ENCODE peak calls at places on chromosomes 6 and 20, in four cellular contexts. F is upper lobe of right lung, J is lung, Y is fibroblast of lung. S is an unnamed sample. For H3K36me3, the result is how much of the 10 kb centered on the place peaks cover.

GRCh38 chr6:15562954-15563353 is 99.9 kb downstream of the DTNBP1 start:
- DNase-seq in F (no peak), J (no peak), Y (no peak), S (no peak)

GRCh38 chr6:53894086-53894485 is 99.3 kb downstream of the LRRC1 start:
- DNase-seq in F (no peak), J (no peak), Y (peak), S (peak)

GRCh38 chr6:139753198-139753861 is 378.9 kb upstream of the CITED2 start:
- DNase-seq in F (no peak), J (no peak), Y (peak), S (no peak)

GRCh38 chr6:150395388-150396009 is 26.7 kb downstream of the IYD start:
- DNase-seq in F (no peak), J (peak), Y (peak), S (peak)

GRCh38 chr20:58012731-58013510 is 215.5 kb downstream of the ANKRD60 start:
- DNase-seq in F (no peak), J (no peak), Y (peak), S (no peak)

GRCh38 chr6:26660096-26660425 is 515 bp upstream of the ZNF322 start:
- DNase-seq in F (no peak), J (no peak), Y (peak), S (peak)

GRCh38 chr20:13831476-13831875 is 46.6 kb downstream of the NDUFAF5 start:
- DNase-seq in F (no peak), J (no peak), Y (no peak), S (no peak)

GRCh38 chr20:4059631-4060030 is 44.3 kb upstream of the RNF24 start:
- DNase-seq in F (no peak), J (no peak), Y (no peak), S (no peak)

GRCh38 chr6:33492093-33492492 is 37.7 kb downstream of the ZBTB9 start:
- DNase-seq in F (no peak), J (no peak), Y (no peak), S (no peak)

GRCh38 chr6:3176562-3177355 is 19.4 kb upstream of the TUBB2A start:
- DNase-seq in F (no peak), J (no peak), Y (peak), S (peak)

GRCh38 chr6:146339716-146340115 is 203.9 kb upstream of the RAB32 start:
- DNase-seq in F (no peak), J (no peak), Y (peak), S (peak)

GRCh38 chr20:33830371-33830770 is 19.2 kb downstream of the CHMP4B start:
- DNase-seq in F (no peak), J (no peak), Y (no peak), S (no peak)

GRCh38 chr6:35386989-35387388 is 44.6 kb downstream of the PPARD start:
- DNase-seq in F (no peak), J (no peak), Y (no peak), S (no peak)
- TF ChIP-seq CTCF in F (no peak), J (no peak), Y (no peak), S (no peak)

GRCh38 chr6:144661101-144661806 is 376.1 kb downstream of the UTRN start:
- DNase-seq in F (no peak), J (no peak), Y (peak), S (peak)

GRCh38 chr6:144659202-144659731 is 374.1 kb downstream of the UTRN start:
- DNase-seq in F (no peak), J (no peak), Y (peak), S (no peak)

GRCh38 chr6:144657691-144658090 is 372.6 kb downstream of the UTRN start:
- DNase-seq in F (no peak), J (no peak), Y (peak), S (peak)

GRCh38 chr6:144660545-144660944 is 375.4 kb downstream of the UTRN start:
- DNase-seq in F (no peak), J (no peak), Y (no peak), S (no peak)

GRCh38 chr6:144659735-144660246 is 374.7 kb downstream of the UTRN start:
- DNase-seq in F (no peak), J (no peak), Y (peak), S (no peak)
- H3K4me3 ChIP-seq in F (peak), J (no peak), Y (no peak), S (no peak)

GRCh38 chr6:37316071-37316470 is 37.7 kb upstream of the RNF8 start:
- DNase-seq in F (no peak), J (no peak), Y (peak), S (no peak)
- H3K36me3 ChIP-seq in F (half or more), J (under half), Y (under half), S (under half)

GRCh38 chr6:24600903-24601302 is 45.1 kb downstream of the KIAA0319 start:
- DNase-seq in F (no peak), J (no peak), Y (no peak), S (no peak)
- TF ChIP-seq CTCF in F (no peak), J (no peak), Y (no peak), S (no peak)

GRCh38 chr6:28657367-28657755 is 131.7 kb downstream of the GPX5 start:
- DNase-seq in F (no peak), J (no peak), Y (no peak), S (no peak)
- H3K4me3 ChIP-seq in F (peak), J (no peak), Y (no peak), S (no peak)

DNA sequence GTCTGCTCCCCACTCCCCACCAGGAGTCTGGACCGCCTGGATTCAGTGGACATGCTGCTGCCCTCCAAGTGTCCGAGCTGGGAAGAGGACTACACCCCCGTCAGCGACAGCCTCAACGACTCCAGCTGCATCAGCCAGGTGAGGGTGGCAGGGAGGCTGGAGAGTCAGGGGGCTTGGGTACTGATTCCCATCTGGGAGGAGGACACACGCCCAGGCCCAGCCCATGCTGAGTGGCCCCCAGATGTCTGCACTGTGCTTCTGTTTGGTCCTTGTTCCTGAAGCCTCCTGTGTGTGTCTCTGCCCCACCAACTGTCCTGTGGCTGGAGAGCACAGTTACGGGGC is 101.6 kb upstream of the MYL9 start:
- DNase-seq in F (no peak), J (no peak), Y (no peak), S (no peak)
- H3K36me3 ChIP-seq in F (under half), J (under half), Y (under half), S (under half)

GRCh38 chr6:165229216-165229615 is 80.2 kb downstream of the C6orf118 start:
- DNase-seq in F (no peak), J (no peak), Y (no peak), S (no peak)
- TF ChIP-seq CTCF in F (no peak), J (no peak), Y (no peak), S (no peak)

DNA sequence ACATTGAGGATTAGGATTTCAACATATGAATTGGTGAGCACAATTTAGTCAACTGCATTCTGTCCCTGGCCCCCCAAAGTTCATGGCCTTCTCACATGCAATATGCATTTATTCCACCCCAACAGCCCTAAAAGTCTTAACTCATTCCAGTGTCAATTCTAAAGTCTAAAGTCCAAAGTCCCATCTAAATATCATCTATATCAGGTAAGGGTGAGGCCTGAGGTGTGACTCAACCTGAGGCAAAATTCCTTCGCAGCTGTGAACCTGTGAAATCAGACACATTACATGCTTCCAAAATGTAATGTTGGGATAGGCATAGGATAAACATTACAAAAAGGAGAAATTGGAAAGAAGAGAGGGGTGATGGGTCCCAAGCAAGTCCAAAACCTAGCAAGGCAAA is 27.8 kb downstream of the CLIC5 start:
- DNase-seq in F (no peak), J (no peak), Y (no peak), S (no peak)
- H3K4me3 ChIP-seq in F (no peak), J (no peak), Y (no peak), S (no peak)

GRCh38 chr20:17655865-17656489 is 26.1 kb downstream of the RRBP1 start:
- DNase-seq in F (peak), J (no peak), Y (peak), S (peak)

GRCh38 chr20:17652411-17652810 is 29.6 kb downstream of the RRBP1 start:
- DNase-seq in F (peak), J (no peak), Y (no peak), S (no peak)

GRCh38 chr20:17653835-17654648 is 28.0 kb downstream of the RRBP1 start:
- DNase-seq in F (peak), J (no peak), Y (no peak), S (no peak)

GRCh38 chr20:17655286-17655651 is 26.8 kb downstream of the RRBP1 start:
- DNase-seq in F (peak), J (no peak), Y (peak), S (no peak)

GRCh38 chr20:17654649-17655285 is 27.3 kb downstream of the RRBP1 start:
- DNase-seq in F (peak), J (no peak), Y (peak), S (peak)
- H3K36me3 ChIP-seq in F (under half), J (under half), Y (under half), S (under half)

S was measured in bronchial epithelial cell.